ENCODE peak calls at places on chromosomes 12 and 14, in seven cellular contexts. C is activated gamma-delta T cell, X is NCI-H2107, N is NCI-H446 treated with DMSO at 0.1 percent for 48 hours, W is adipocyte, U is non-pigmented ciliary epithelial cell, Z is cardiac fibroblast. P is an unnamed sample.

GRCh38 chr12:110750784-110751461 is 8.2 kb upstream of the PPP1CC start:
- DNase-seq in U (no peak), C (no peak), W (no peak), N (no peak), X (no peak), Z (no peak), P (no peak)

GRCh38 chr14:97253756-97254155 is 456.6 kb downstream of the VRK1 start:
- DNase-seq in U (no peak), X (no peak), N (no peak), C (no peak), W (no peak), Z (no peak), P (no peak)

GRCh38 chr12:29574500-29574899 is 77.0 kb upstream of the OVCH1 start:
- DNase-seq in X (no peak), N (no peak), C (no peak), W (no peak), U (no peak), Z (no peak), P (no peak)

GRCh38 chr12:45878630-45879255 is 111.6 kb downstream of the SCAF11 start:
- DNase-seq in Z (peak), N (no peak), W (peak), U (no peak), C (no peak), X (no peak), P (no peak)

GRCh38 chr12:29944269-29945000 is 160.7 kb upstream of the TMTC1 start:
- DNase-seq in U (no peak), C (no peak), Z (peak), X (no peak), W (peak), N (no peak), P (no peak)

GRCh38 chr12:120257041-120257821 is 8.3 kb downstream of the PXN start:
- DNase-seq in Z (peak), X (no peak), W (peak), U (peak), C (no peak), N (peak), P (no peak)

GRCh38 chr12:34604631-34605509 is 582.6 kb downstream of the ALG10 start:
- DNase-seq in U (no peak), X (no peak), C (no peak), Z (no peak), N (no peak), W (no peak), P (no peak)

GRCh38 chr12:75889214-75889613 is 142.4 kb downstream of the PHLDA1 start:
- DNase-seq in C (no peak), N (no peak), Z (no peak), U (no peak), X (no peak), W (no peak), P (peak)

GRCh38 chr12:13197526-13198141 is 1.1 kb downstream of the EMP1 start:
- DNase-seq in X (no peak), W (peak), U (no peak), Z (peak), C (no peak), N (no peak), P (no peak)

GRCh38 chr14:32950584-32950983 is 11.9 kb downstream of the NPAS3 start:
- DNase-seq in X (no peak), C (no peak), N (no peak), W (no peak), U (no peak), Z (peak), P (no peak)

GRCh38 chr12:71399197-71399596 is 40.4 kb upstream of the LGR5 start:
- DNase-seq in X (no peak), C (no peak), W (no peak), Z (no peak), N (no peak), U (no peak), P (no peak)

GRCh38 chr12:18217981-18218380 is 43.3 kb upstream of the PIK3C2G start:
- DNase-seq in Z (peak), U (no peak), N (no peak), W (no peak), X (no peak), C (no peak), P (no peak)

GRCh38 chr14:67620217-67620789 is 583 bp downstream of the ARG2 start:
- DNase-seq in W (peak), U (no peak), N (no peak), X (peak), C (no peak), Z (no peak), P (peak)

GRCh38 chr12:108696111-108696995 is 35.0 kb downstream of the CORO1C start:
- DNase-seq in U (peak), C (no peak), Z (peak), N (no peak), X (peak), W (peak), P (no peak)

GRCh38 chr14:99077076-99077843 is 194.7 kb downstream of the BCL11B start:
- DNase-seq in X (no peak), W (no peak), C (no peak), U (no peak), N (no peak), Z (no peak), P (no peak)

GRCh38 chr12:5868585-5869295 is 76.3 kb downstream of the ANO2 start:
- DNase-seq in W (no peak), X (no peak), Z (no peak), N (no peak), U (no peak), C (no peak), P (no peak)

GRCh38 chr14:65069874-65070709 is 32.2 kb downstream of the MAX start:
- DNase-seq in Z (no peak), C (no peak), U (no peak), W (no peak), N (peak), X (peak), P (no peak)

GRCh38 chr12:115570271-115570777 is 707.2 kb downstream of the MED13L start:
- DNase-seq in X (no peak), C (no peak), U (peak), Z (peak), N (no peak), W (peak), P (no peak)